ENCODE peak calls at places on chromosomes 16 and 17, in six cellular contexts. Q is suprapubic skin, I is HFFc6, U is Caco-2, P is K562, G is AG09319. M is an unnamed sample.
A peak's percentile ranks its signal among the peaks of the same experiment; 100 is the strongest.

GRCh38 chr17:79033741-79034501 is 10.0 kb downstream of the C1QTNF1 start:
- DNase-seq in U (peak; percentile 27), P (no peak), Q (peak; percentile 64), I (no peak), G (no peak), M (no peak)

GRCh38 chr16:89922884-89923639 is at the start of gene TUBB3:
- DNase-seq in G (peak; percentile 55), Q (peak; percentile 67), U (peak; percentile 80), P (peak; percentile 91), I (peak; percentile 80), M (peak; percentile 88)

GRCh38 chr16:10957771-10958486 is 13.6 kb downstream of the CLEC16A start:
- DNase-seq in I (peak; percentile 44), Q (no peak), G (no peak), P (no peak), U (no peak), M (no peak)

GRCh38 chr16:17744903-17745581 is 274.3 kb upstream of the XYLT1 start:
- DNase-seq in U (no peak), Q (no peak), I (no peak), P (no peak), G (no peak), M (no peak)

GRCh38 chr16:78310990-78311561 is 211.6 kb downstream of the WWOX start:
- DNase-seq in P (no peak), U (no peak), I (no peak), G (no peak), Q (no peak), M (no peak)

GRCh38 chr16:19432429-19432828 is 14.7 kb downstream of the TMC5 start:
- DNase-seq in U (no peak), I (no peak), Q (no peak), P (no peak), G (no peak), M (peak; percentile 78)

GRCh38 chr16:78775161-78775561 is 675.7 kb downstream of the WWOX start:
- DNase-seq in P (no peak), G (no peak), I (no peak), Q (no peak), U (no peak), M (no peak)

GRCh38 chr17:66466933-66467367 is 164.5 kb downstream of the PRKCA start:
- DNase-seq in G (peak; percentile 94), I (peak; percentile 98), U (peak; percentile 76), Q (no peak), P (peak; percentile 40), M (peak; percentile 65)

GRCh38 chr17:75412455-75413317 is 7.2 kb upstream of the GRB2 start:
- DNase-seq in I (peak; percentile 55), Q (no peak), U (peak; percentile 69), P (peak; percentile 70), G (no peak), M (peak; percentile 70)

GRCh38 chr17:1089915-1090314 is 89.9 kb downstream of the ABR start:
- DNase-seq in G (no peak), P (no peak), Q (no peak), U (no peak), I (no peak), M (no peak)

GRCh38 chr17:72373910-72374741 is 253.3 kb downstream of the SOX9 start:
- DNase-seq in G (no peak), U (no peak), Q (no peak), P (no peak), I (no peak), M (no peak)

GRCh38 chr17:83131268-83132011 is 52.0 kb downstream of the METRNL start:
- DNase-seq in U (no peak), I (no peak), P (peak; percentile 57), G (no peak), Q (peak; percentile 56), M (no peak)

GRCh38 chr17:10556301-10557005 is 7.0 kb upstream of the MYH2 start:
- DNase-seq in I (no peak), U (no peak), P (no peak), G (no peak), Q (no peak), M (no peak)

GRCh38 chr17:15273141-15273793 is 8.1 kb upstream of the PMP22 start:
- DNase-seq in U (no peak), G (no peak), P (no peak), Q (no peak), I (peak; percentile 97), M (no peak)

GRCh38 chr16:70432800-70433455 is 6.0 kb downstream of the ST3GAL2 start:
- DNase-seq in U (no peak), I (no peak), P (no peak), Q (no peak), G (no peak), M (no peak)

GRCh38 chr17:77884019-77884418 is 74.5 kb upstream of the TNRC6C start:
- DNase-seq in U (no peak), I (peak; percentile 16), P (no peak), Q (no peak), G (no peak), M (no peak)

GRCh38 chr17:51869387-51869786 is 289.1 kb downstream of the CA10 start:
- DNase-seq in U (no peak), G (no peak), Q (no peak), P (no peak), I (no peak), M (peak; percentile 50)

GRCh38 chr17:31251075-31251474 is 46.0 kb downstream of the OMG start:
- DNase-seq in I (no peak), U (no peak), Q (no peak), G (no peak), P (no peak), M (no peak)

GRCh38 chr17:68347380-68347779 is 56.1 kb downstream of the ARSG start:
- DNase-seq in P (no peak), I (no peak), Q (no peak), U (no peak), G (no peak), M (no peak)

GRCh38 chr17:43199633-43200032 is 12.0 kb upstream of the TMEM106A start:
- DNase-seq in I (no peak), P (no peak), U (no peak), G (no peak), Q (no peak), M (no peak)

GRCh38 chr16:67283826-67284555 is 4.7 kb downstream of the PLEKHG4 start:
- DNase-seq in G (no peak), P (no peak), U (no peak), I (no peak), Q (no peak), M (no peak)

GRCh38 chr17:13883659-13884058 is 185.6 kb upstream of the COX10 start:
- DNase-seq in G (no peak), P (no peak), U (no peak), I (no peak), Q (no peak), M (no peak)

GRCh38 chr16:10964891-10965326 is 20.5 kb downstream of the CLEC16A start:
- DNase-seq in I (no peak), U (no peak), P (no peak), G (no peak), Q (no peak), M (no peak)

GRCh38 chr16:78216166-78216745 is 116.8 kb downstream of the WWOX start:
- DNase-seq in U (no peak), G (no peak), Q (no peak), I (no peak), P (no peak), M (no peak)

DNA sequence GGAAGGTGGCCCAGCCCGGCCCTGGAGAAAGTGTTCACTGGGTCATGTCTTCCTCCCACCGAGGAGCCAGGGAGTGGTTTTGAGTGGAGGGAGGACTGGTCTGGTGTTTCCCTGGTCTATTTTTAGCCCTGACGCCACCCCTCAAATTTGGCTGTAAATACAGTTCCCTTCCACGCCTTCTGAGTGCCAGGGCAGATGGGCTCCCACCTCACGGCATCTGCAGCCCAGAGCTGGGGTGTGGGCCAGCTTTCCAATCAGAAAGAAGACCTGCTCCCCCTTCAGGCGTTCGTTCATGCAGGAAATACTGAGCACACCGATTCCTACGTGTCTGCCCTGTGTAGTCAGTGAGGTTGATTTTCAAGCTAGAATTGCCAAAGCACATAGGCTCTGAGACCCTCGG is 53.7 kb downstream of the SNX20 start:
- DNase-seq in Q (no peak), G (no peak), P (no peak), U (no peak), I (peak; percentile 9), M (peak; percentile 19)
- TF ChIP-seq CTCF in Q (peak; percentile 18), G (peak; percentile 41), P (peak; percentile 9), U (peak; percentile 4), I (peak; percentile 49), M (no peak)

DNA sequence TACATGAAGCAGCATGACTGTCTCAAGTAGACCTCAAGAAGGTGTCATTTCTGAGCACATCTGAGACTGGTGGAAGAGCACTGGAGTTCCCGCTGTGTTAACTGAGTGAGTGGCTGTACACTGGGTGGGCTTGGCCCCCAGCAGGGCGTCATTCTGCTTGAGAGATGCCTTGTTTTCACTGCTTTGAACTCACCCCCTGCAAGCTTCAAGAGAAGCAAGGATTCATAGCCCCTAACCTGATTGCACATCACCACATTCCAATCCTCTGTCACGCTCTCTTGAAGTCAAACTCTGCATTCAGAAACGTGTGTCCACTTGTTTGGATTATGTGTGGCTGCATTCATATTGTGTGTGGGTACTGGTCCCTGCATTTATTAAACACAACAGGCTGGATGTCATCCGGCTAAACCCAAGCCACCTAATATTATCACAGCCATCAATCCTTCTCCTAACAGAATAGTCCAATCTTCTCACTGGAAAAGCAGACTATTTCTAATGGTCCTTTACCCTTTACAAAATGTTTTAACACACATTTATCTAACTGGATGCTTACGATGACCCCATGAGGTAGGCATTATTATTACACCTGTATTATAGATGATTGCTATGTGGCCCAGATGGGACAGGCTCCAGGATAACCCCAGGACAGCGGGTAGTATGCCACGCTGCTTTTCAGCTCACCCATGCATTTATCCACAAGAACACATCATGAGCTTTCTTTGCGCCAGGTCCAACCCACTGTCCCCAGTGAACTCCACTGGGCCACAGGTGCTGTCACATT is 76.3 kb downstream of the USP31 start:
- DNase-seq in P (peak; percentile 19), U (no peak), Q (no peak), G (no peak), I (peak; percentile 14), M (no peak)
- TF ChIP-seq CTCF in P (no peak), U (no peak), Q (no peak), G (no peak), I (peak; percentile 39), M (no peak)

GRCh38 chr17:62720126-62720850 is 87.8 kb downstream of the MARCHF10 start:
- DNase-seq in U (no peak), Q (no peak), I (no peak), P (peak; percentile 46), G (no peak), M (peak; percentile 18)
- TF ChIP-seq CTCF in U (peak; percentile 56), Q (peak; percentile 16), I (peak; percentile 61), P (peak; percentile 48), G (no peak), M (peak; percentile 37)

DNA sequence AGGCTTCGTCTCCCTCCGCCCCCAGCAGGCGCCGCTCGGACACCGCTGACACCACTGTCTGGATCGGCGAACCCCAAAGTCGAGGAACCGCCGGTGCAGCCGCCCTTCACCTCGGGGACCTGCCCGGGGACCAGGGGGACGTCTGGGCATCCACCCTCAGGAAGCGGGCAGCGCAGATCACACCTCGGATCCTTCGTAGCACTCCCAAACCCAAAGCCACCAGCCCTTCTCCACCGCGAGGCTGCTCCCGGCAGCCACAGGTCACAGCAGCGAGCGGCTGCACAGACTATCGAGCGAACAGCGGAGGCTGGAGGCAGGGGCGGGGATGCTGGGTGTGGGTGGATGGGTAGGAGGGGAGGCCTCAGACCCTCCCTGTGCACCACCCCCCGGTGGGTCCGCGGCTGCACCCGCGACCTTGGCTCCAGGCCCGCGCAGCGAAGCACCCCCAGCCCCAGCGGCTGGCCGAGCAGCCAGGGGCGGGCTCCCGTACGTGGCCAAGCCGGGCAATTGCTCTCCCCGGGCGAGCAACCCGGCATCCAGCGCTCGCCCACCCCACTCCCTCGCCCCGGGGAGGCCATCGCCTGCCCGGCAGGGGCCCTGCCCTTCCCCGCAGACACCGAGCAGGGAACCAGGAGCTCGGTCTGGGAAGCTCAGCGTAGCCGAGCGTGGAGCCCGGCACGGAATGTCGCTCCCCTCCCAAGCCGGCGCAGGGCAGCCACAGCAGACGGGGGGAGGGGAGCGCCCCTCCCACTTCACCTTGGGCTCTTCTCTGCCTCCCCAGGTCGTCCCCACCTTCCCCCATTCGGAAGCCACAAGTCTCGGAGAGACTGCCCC is 1.0 kb downstream of the SDK2 start:
- DNase-seq in I (no peak), Q (no peak), U (no peak), G (no peak), P (no peak), M (peak; percentile 43)
- TF ChIP-seq CTCF in I (no peak), Q (no peak), U (peak; percentile 49), G (no peak), P (no peak), M (no peak)